ENCODE peak calls at places on chromosome 9, in six cellular contexts. F is A549; M is fibroblast of mammary gland; A is left ventricle myocardium inferior; J is sigmoid colon; W is CD8-positive, alpha-beta T cell. U is an unnamed sample.

GRCh38 chr9:110103257-110103656 is 104.7 kb downstream of the C9orf152 start:
- DNase-seq in F (no peak), M (no peak), A (no peak), J (no peak), W (no peak), U (no peak)

GRCh38 chr9:125600194-125600593 is 106.8 kb downstream of the MAPKAP1 start:
- DNase-seq in F (no peak), M (no peak), A (no peak), J (no peak), W (no peak), U (peak)

GRCh38 chr9:34059231-34059720 is 10.6 kb upstream of the UBAP2 start:
- DNase-seq in F (no peak), M (no peak), A (no peak), J (peak), W (no peak), U (no peak)

GRCh38 chr9:127008076-127008475 is 93.5 kb downstream of the RALGPS1 start:
- DNase-seq in F (no peak), M (no peak), A (no peak), J (no peak), W (no peak), U (no peak)

GRCh38 chr9:109064963-109065701 is 51.8 kb upstream of the CTNNAL1 start:
- DNase-seq in F (peak), M (no peak), A (no peak), J (no peak), W (no peak), U (peak)

GRCh38 chr9:85421641-85422040 is 320.1 kb downstream of the AGTPBP1 start:
- DNase-seq in F (no peak), M (no peak), A (no peak), J (no peak), W (no peak), U (peak)

GRCh38 chr9:120735009-120735408 is 20.7 kb upstream of the MEGF9 start:
- DNase-seq in F (no peak), M (no peak), A (no peak), J (no peak), W (no peak), U (no peak)

GRCh38 chr9:135130266-135130976 is 43.0 kb downstream of the OLFM1 start:
- DNase-seq in F (no peak), M (no peak), A (no peak), J (no peak), W (no peak), U (no peak)

GRCh38 chr9:78443946-78444345 is 147.0 kb downstream of the PSAT1 start:
- DNase-seq in F (no peak), M (peak), A (no peak), J (no peak), W (no peak), U (no peak)

GRCh38 chr9:28079677-28080076 is 506.4 kb upstream of the C9orf72 start:
- DNase-seq in F (no peak), M (no peak), A (no peak), J (no peak), W (no peak), U (no peak)

GRCh38 chr9:133224762-133225161 is 15.7 kb upstream of the OBP2B start:
- DNase-seq in F (no peak), M (no peak), A (no peak), J (peak), W (no peak), U (no peak)

GRCh38 chr9:134591573-134591981 is 50.0 kb upstream of the COL5A1 start:
- DNase-seq in F (no peak), M (peak), A (no peak), J (no peak), W (no peak), U (peak)

GRCh38 chr9:85599540-85600140 is 142.1 kb downstream of the AGTPBP1 start:
- DNase-seq in F (no peak), M (peak), A (no peak), J (no peak), W (no peak), U (peak)

GRCh38 chr9:21153688-21154608 is 12.3 kb upstream of the IFNW1 start:
- DNase-seq in F (no peak), M (peak), A (no peak), J (no peak), W (no peak), U (peak)

GRCh38 chr9:4371108-4371507 is 71.2 kb upstream of the GLIS3 start:
- DNase-seq in F (no peak), M (peak), A (no peak), J (no peak), W (no peak), U (peak)

GRCh38 chr9:97803167-97804058 is 49.6 kb upstream of the FOXE1 start:
- DNase-seq in F (peak), M (peak), A (peak), J (peak), W (peak), U (peak)

GRCh38 chr9:107158321-107158720 is 124.8 kb upstream of the RAD23B start:
- DNase-seq in F (peak), M (peak), A (no peak), J (no peak), W (no peak), U (no peak)

GRCh38 chr9:109886617-109887016 is 106.6 kb downstream of the PALM2AKAP2 start:
- DNase-seq in F (no peak), M (peak), A (no peak), J (no peak), W (no peak), U (no peak)

GRCh38 chr9:97502222-97502983 is 937 bp downstream of the TMOD1 start:
- DNase-seq in F (no peak), M (no peak), A (peak), J (no peak), W (no peak), U (no peak)

GRCh38 chr9:75170898-75171360 is 82.6 kb downstream of the OSTF1 start:
- DNase-seq in F (no peak), M (no peak), A (no peak), J (no peak), W (no peak), U (no peak)

GRCh38 chr9:93191354-93191660 is 7.4 kb downstream of the WNK2 start:
- DNase-seq in F (no peak), M (no peak), A (no peak), J (no peak), W (no peak), U (no peak)

GRCh38 chr9:71910602-71911060 is 362 bp downstream of the ABHD17B start:
- DNase-seq in F (no peak), M (no peak), A (no peak), J (no peak), W (no peak), U (no peak)

GRCh38 chr9:112361602-112362001 is 18.3 kb upstream of the HSDL2 start:
- DNase-seq in F (no peak), M (peak), A (no peak), J (no peak), W (no peak), U (no peak)

GRCh38 chr9:113350937-113351336 is 1.6 kb downstream of the BSPRY start:
- DNase-seq in F (no peak), M (no peak), A (no peak), J (no peak), W (no peak), U (no peak)

GRCh38 chr9:2241875-2242741 is 227.0 kb downstream of the SMARCA2 start:
- DNase-seq in F (peak), M (peak), A (peak), J (peak), W (peak), U (peak)

GRCh38 chr9:85212887-85213286 is 528.9 kb downstream of the AGTPBP1 start:
- DNase-seq in F (no peak), M (peak), A (no peak), J (no peak), W (no peak), U (peak)

GRCh38 chr9:108766786-108767185 is 89.0 kb downstream of the ACTL7B start:
- DNase-seq in F (no peak), M (no peak), A (no peak), J (no peak), W (no peak), U (no peak)

GRCh38 chr9:137034709-137035506 is 3.0 kb upstream of the FUT7 start:
- DNase-seq in F (peak), M (peak), A (peak), J (peak), W (peak), U (peak)

GRCh38 chr9:127078988-127079387 is 43.4 kb downstream of the ANGPTL2 start:
- DNase-seq in F (no peak), M (no peak), A (no peak), J (no peak), W (no peak), U (no peak)

GRCh38 chr9:105344283-105344682 is 99.8 kb downstream of the SLC44A1 start:
- DNase-seq in F (no peak), M (peak), A (no peak), J (no peak), W (no peak), U (peak)

GRCh38 chr9:34070601-34071340 is 22.1 kb upstream of the UBAP2 start:
- DNase-seq in F (no peak), M (peak), A (no peak), J (no peak), W (no peak), U (peak)

GRCh38 chr9:3740690-3741419 is 215.1 kb upstream of the RFX3 start:
- DNase-seq in F (no peak), M (peak), A (no peak), J (no peak), W (no peak), U (peak)

GRCh38 chr9:96164268-96164683 is 137.7 kb downstream of the HSD17B3 start:
- DNase-seq in F (no peak), M (no peak), A (no peak), J (peak), W (no peak), U (no peak)

GRCh38 chr9:116421006-116421538 is 266.0 kb upstream of the TRIM32 start:
- DNase-seq in F (no peak), M (peak), A (no peak), J (no peak), W (no peak), U (peak)

GRCh38 chr9:126327016-126327749 is 554 bp downstream of the MVB12B start:
- DNase-seq in F (peak), M (no peak), A (no peak), J (no peak), W (no peak), U (peak)

GRCh38 chr9:136532799-136533774 is 12.8 kb downstream of the NOTCH1 start:
- DNase-seq in F (no peak), M (no peak), A (no peak), J (no peak), W (peak), U (no peak)

GRCh38 chr9:105157178-105157583 is 87.3 kb upstream of the SLC44A1 start:
- DNase-seq in F (peak), M (peak), A (peak), J (peak), W (no peak), U (peak)

GRCh38 chr9:33233659-33234335 is 6.2 kb upstream of the SPINK4 start:
- DNase-seq in F (peak), M (peak), A (no peak), J (no peak), W (no peak), U (peak)

DNA sequence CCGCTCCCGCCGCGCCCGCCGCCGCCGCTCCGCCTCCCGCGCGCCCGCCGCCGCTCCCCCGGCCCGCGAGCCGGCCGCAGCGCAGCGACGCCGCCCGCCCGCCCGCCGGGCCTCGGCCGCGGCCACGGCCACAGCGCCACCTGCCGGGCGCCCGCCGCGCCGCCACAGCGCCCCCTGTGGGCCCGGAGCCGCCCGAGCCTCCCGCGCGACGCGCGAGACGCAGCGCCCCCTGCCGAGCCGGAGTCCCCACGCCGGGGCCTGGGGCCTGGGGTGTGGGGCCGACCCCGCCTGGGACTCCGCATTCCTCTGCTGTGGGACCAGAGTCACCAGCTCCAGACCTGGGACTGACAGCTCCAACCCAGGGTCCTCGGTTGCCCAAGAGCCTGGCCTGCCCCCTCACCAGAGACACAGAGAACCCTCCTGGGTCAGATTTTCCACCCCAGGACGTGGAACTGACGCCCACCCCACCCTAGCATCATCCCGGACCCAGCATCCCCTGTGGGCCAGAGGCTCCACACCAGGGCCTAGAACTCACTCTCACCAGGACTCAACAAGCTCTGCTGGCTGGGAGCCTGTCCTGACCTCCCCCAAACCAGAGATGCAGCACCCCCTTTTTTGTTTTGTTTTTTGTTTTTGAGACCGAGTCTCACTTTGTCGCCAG is at the start of gene RAPGEF1:
- DNase-seq in F (no peak), M (no peak), A (peak), J (peak), W (peak), U (peak)
- H3K4me3 ChIP-seq in F (peak), M (peak), A (peak), J (peak), W (peak), U (peak)

DNA sequence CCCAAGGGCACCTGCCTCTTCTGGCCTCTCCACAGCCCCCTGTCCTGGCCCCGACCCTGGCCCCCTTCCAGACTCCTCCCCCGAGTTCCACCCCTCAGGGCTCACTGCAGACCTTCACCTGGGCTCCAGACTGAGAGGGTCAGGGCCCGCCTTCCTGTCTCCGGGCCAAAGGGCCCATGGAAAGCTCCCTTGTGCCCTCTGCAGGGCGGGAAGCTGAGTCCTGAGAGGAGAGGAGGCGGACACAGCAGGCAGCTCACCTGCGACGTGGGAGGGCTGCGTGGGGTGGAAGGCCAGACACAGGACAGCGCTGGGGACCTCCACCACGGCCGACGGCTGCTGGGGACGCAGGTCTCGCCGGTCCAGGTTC is 20.6 kb downstream of the DYNC2I2 start:
- DNase-seq in F (peak), M (no peak), A (peak), J (no peak), W (no peak), U (peak)
- TF ChIP-seq CTCF in F (peak), M (no peak), A (peak), J (no peak), W (no peak), U (no peak)

GRCh38 chr9:128093016-128093415 is 25.0 kb downstream of the SLC25A25 start:
- DNase-seq in F (no peak), M (no peak), A (no peak), J (no peak), W (no peak), U (no peak)
- H3K4me3 ChIP-seq in F (no peak), M (peak), A (no peak), J (no peak), W (peak), U (peak)

GRCh38 chr9:5976668-5977397 is 38.6 kb downstream of the RANBP6 start:
- DNase-seq in F (no peak), M (peak), A (no peak), J (no peak), W (no peak), U (no peak)
- TF ChIP-seq CTCF in F (no peak), M (no peak), A (no peak), J (no peak), W (no peak), U (no peak)

DNA sequence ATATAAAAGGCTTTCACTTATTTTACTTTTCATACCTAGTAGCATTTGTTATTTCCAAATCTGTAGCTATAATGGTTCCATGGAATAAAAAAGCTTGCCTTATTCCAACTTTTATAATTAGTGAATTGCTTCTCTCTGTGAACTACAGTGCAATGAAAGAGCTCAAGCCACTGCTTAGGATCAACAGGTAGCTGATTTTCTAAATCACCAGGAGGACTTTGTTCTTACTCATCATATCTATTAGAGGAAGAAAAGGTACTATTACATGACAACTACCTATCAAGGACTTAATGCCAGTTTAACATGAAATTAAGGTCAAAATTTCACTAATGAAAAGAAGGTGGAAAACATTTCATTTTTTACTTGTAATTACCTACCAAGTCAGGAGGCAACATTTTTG is 414.6 kb downstream of the BNC2 start:
- DNase-seq in F (no peak), M (no peak), A (no peak), J (no peak), W (no peak), U (no peak)
- H3K4me3 ChIP-seq in F (no peak), M (no peak), A (no peak), J (no peak), W (no peak), U (no peak)

GRCh38 chr9:128415222-128415621 is 5.4 kb upstream of the CERCAM start:
- DNase-seq in F (no peak), M (no peak), A (no peak), J (no peak), W (no peak), U (no peak)

GRCh38 chr9:128416014-128416413 is 4.6 kb upstream of the CERCAM start:
- DNase-seq in F (no peak), M (no peak), A (no peak), J (no peak), W (no peak), U (no peak)

GRCh38 chr9:128416432-128417019 is 4.1 kb upstream of the CERCAM start:
- DNase-seq in F (no peak), M (no peak), A (no peak), J (no peak), W (no peak), U (no peak)

GRCh38 chr9:128412120-128412790 is 8.4 kb upstream of the CERCAM start:
- DNase-seq in F (peak), M (peak), A (peak), J (no peak), W (peak), U (no peak)

GRCh38 chr9:128414461-128414860 is 6.2 kb upstream of the CERCAM start:
- DNase-seq in F (peak), M (no peak), A (no peak), J (no peak), W (no peak), U (no peak)
- TF ChIP-seq CTCF in F (peak), M (no peak), A (no peak), J (no peak), W (no peak), U (peak)

GRCh38 chr9:80401243-80401642 is 829.5 kb downstream of the TLE4 start:
- DNase-seq in F (no peak), M (no peak), A (no peak), J (no peak), W (no peak), U (no peak)

DNA sequence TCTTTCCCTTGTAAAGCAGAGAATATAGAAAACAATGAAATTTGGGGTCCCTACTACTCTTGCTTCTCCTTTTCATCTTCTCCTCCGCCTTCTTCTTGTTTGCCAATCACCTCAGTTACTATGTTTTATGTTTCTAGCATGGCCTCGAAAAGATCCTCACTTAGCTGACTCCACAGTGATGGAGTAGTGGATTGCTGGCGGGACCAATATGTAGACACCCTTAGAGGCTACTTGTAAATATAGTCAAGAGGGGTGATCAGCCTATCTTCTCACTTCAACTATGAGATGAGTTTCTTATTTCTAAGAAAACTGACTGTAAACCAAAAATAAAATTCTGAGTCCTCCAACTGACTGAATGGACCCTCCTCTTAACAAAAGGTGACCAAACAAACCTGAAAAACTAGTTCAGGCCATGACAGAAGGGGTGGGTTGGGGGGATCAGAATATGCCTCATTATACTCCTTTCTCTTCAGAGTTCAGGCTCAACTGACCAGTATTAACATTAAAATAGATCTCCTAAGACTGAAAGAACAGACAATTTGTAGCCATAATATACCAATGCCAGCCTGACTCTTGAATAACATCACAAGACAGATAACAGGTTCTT is 829.0 kb downstream of the TLE4 start:
- DNase-seq in F (no peak), M (no peak), A (no peak), J (no peak), W (no peak), U (no peak)
- H3K4me3 ChIP-seq in F (no peak), M (no peak), A (no peak), J (no peak), W (no peak), U (no peak)

GRCh38 chr9:24828687-24829086 is 283.0 kb upstream of the IZUMO3 start:
- DNase-seq in F (no peak), M (no peak), A (no peak), J (no peak), W (no peak), U (no peak)

DNA sequence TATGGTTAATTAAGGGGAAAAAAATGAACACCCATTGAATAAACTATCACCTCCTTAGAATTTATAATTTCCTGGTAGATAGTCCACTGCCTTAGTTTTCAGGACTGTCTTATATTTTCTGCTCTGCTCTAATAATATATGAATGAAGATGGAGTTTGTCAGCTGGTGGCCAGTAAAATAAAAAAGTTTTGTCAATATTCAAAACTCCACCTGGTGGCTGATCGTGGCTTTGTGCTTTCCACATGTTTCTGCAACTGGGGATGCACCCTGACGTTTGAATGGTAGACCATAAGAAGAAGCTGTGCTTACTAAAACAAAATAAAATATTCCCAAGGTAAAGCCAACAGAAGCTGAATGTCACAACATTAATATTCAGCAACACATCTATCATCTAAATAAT is 286.6 kb upstream of the IZUMO3 start:
- DNase-seq in F (no peak), M (peak), A (no peak), J (no peak), W (no peak), U (no peak)
- TF ChIP-seq CTCF in F (no peak), M (peak), A (no peak), J (no peak), W (no peak), U (no peak)

GRCh38 chr9:38424918-38425317 is 664 bp upstream of the IGFBPL1 start:
- DNase-seq in F (no peak), M (no peak), A (no peak), J (no peak), W (no peak), U (no peak)
- H3K4me3 ChIP-seq in F (peak), M (no peak), A (peak), J (no peak), W (no peak), U (no peak)